ENCODE peak calls at places on chromosomes 6 and 20, in nine cellular contexts. P is right lobe of liver, B is A549, O is upper lobe of left lung, U is heart left ventricle, Y is gastrocnemius medialis, G is IMR-90, S is HepG2, V is HCT116. A is an unnamed sample.

GRCh38 chr6:95545691-95546090 is 31.6 kb upstream of the MANEA start:
- ATAC-seq in P (no peak), B (no peak), O (peak), U (peak), Y (no peak), G (no peak), S (no peak), V (no peak), A (peak)

GRCh38 chr20:6886065-6886729 is 118.7 kb downstream of the BMP2 start:
- ATAC-seq in P (no peak), B (no peak), O (no peak), U (no peak), Y (peak), G (no peak), S (no peak), V (no peak), A (no peak)

GRCh38 chr6:14524319-14524718 is 406.7 kb downstream of the CD83 start:
- ATAC-seq in P (no peak), B (no peak), O (peak), U (peak), Y (peak), G (peak), S (no peak), V (no peak), A (peak)

GRCh38 chr20:49909499-49910339 is 5.6 kb downstream of the SPATA2 start:
- ATAC-seq in P (peak), B (peak), O (no peak), U (peak), Y (peak), G (peak), S (peak), V (no peak), A (peak)

GRCh38 chr6:167826230-167827061 is at the start of gene AFDN:
- ATAC-seq in P (peak), B (peak), O (peak), U (peak), Y (peak), G (peak), S (peak), V (peak), A (peak)

GRCh38 chr6:157652601-157653363 is 170.3 kb upstream of the SNX9 start:
- ATAC-seq in P (no peak), B (no peak), O (no peak), U (no peak), Y (no peak), G (no peak), S (no peak), V (no peak), A (no peak)

GRCh38 chr6:155341130-155341828 is 27.0 kb upstream of the TFB1M start:
- ATAC-seq in P (no peak), B (no peak), O (no peak), U (no peak), Y (no peak), G (peak), S (no peak), V (no peak), A (no peak)

GRCh38 chr20:39268566-39268965 is 306.4 kb downstream of the DHX35 start:
- ATAC-seq in P (no peak), B (no peak), O (no peak), U (no peak), Y (no peak), G (no peak), S (no peak), V (no peak), A (no peak)

GRCh38 chr6:21371676-21372161 is 221.8 kb upstream of the SOX4 start:
- ATAC-seq in P (no peak), B (peak), O (peak), U (peak), Y (peak), G (peak), S (peak), V (peak), A (peak)

GRCh38 chr6:13522639-13523038 is 35.2 kb upstream of the GFOD1 start:
- ATAC-seq in P (peak), B (no peak), O (peak), U (peak), Y (no peak), G (no peak), S (no peak), V (no peak), A (peak)

GRCh38 chr6:53512631-53513030 is 32.3 kb downstream of the GCLC start:
- ATAC-seq in P (peak), B (no peak), O (no peak), U (no peak), Y (no peak), G (no peak), S (peak), V (no peak), A (no peak)

GRCh38 chr6:33289784-33290315 is 449 bp downstream of the PFDN6 start:
- ATAC-seq in P (no peak), B (peak), O (peak), U (no peak), Y (no peak), G (peak), S (peak), V (peak), A (no peak)

GRCh38 chr6:38091626-38092025 is 272.1 kb downstream of the ZFAND3 start:
- ATAC-seq in P (no peak), B (no peak), O (no peak), U (no peak), Y (peak), G (no peak), S (no peak), V (no peak), A (no peak)

GRCh38 chr6:138772596-138773176 is 883 bp upstream of the CCDC28A start:
- ATAC-seq in P (no peak), B (peak), O (no peak), U (no peak), Y (no peak), G (no peak), S (peak), V (peak), A (no peak)

GRCh38 chr6:131631625-131632284 is 3.7 kb upstream of the MED23 start:
- ATAC-seq in P (no peak), B (no peak), O (no peak), U (no peak), Y (no peak), G (no peak), S (no peak), V (no peak), A (no peak)

GRCh38 chr6:136592930-136593673 is 42.9 kb upstream of the MAP7 start:
- ATAC-seq in P (no peak), B (no peak), O (peak), U (no peak), Y (no peak), G (peak), S (no peak), V (no peak), A (no peak)

GRCh38 chr6:56851104-56851503 is 103.8 kb upstream of the BEND6 start:
- ATAC-seq in P (peak), B (no peak), O (peak), U (peak), Y (no peak), G (peak), S (peak), V (no peak), A (peak)

GRCh38 chr6:31474871-31475286 is 23.1 kb upstream of the MICB start:
- ATAC-seq in P (peak), B (peak), O (no peak), U (no peak), Y (no peak), G (no peak), S (peak), V (peak), A (no peak)

GRCh38 chr6:148824960-148825359 is 78.1 kb downstream of the UST start:
- ATAC-seq in P (no peak), B (no peak), O (no peak), U (no peak), Y (no peak), G (no peak), S (no peak), V (no peak), A (no peak)

GRCh38 chr20:38635721-38636285 is 34.2 kb downstream of the ARHGAP40 start:
- ATAC-seq in P (no peak), B (no peak), O (no peak), U (no peak), Y (no peak), G (no peak), S (no peak), V (no peak), A (no peak)

GRCh38 chr6:20335872-20336271 is 65.8 kb upstream of the E2F3 start:
- ATAC-seq in P (no peak), B (no peak), O (no peak), U (no peak), Y (no peak), G (no peak), S (no peak), V (no peak), A (no peak)

GRCh38 chr20:62688855-62689460 is 19.7 kb upstream of the NTSR1 start:
- ATAC-seq in P (no peak), B (peak), O (no peak), U (no peak), Y (no peak), G (peak), S (peak), V (peak), A (no peak)

GRCh38 chr6:92361990-92362770 is 1057.2 kb downstream of the EPHA7 start:
- ATAC-seq in P (no peak), B (no peak), O (no peak), U (no peak), Y (no peak), G (peak), S (no peak), V (no peak), A (no peak)

GRCh38 chr20:24609757-24610156 is 140.3 kb downstream of the SYNDIG1 start:
- ATAC-seq in P (no peak), B (no peak), O (no peak), U (no peak), Y (no peak), G (no peak), S (no peak), V (no peak), A (no peak)

GRCh38 chr6:51842487-51843469 is 244.6 kb downstream of the PKHD1 start:
- ATAC-seq in P (no peak), B (no peak), O (no peak), U (no peak), Y (no peak), G (no peak), S (peak), V (no peak), A (no peak)
- H3K4me3 ChIP-seq in P (no peak), B (no peak), O (no peak), U (no peak), Y (no peak), G (no peak), S (no peak), V (no peak), A (no peak)

DNA sequence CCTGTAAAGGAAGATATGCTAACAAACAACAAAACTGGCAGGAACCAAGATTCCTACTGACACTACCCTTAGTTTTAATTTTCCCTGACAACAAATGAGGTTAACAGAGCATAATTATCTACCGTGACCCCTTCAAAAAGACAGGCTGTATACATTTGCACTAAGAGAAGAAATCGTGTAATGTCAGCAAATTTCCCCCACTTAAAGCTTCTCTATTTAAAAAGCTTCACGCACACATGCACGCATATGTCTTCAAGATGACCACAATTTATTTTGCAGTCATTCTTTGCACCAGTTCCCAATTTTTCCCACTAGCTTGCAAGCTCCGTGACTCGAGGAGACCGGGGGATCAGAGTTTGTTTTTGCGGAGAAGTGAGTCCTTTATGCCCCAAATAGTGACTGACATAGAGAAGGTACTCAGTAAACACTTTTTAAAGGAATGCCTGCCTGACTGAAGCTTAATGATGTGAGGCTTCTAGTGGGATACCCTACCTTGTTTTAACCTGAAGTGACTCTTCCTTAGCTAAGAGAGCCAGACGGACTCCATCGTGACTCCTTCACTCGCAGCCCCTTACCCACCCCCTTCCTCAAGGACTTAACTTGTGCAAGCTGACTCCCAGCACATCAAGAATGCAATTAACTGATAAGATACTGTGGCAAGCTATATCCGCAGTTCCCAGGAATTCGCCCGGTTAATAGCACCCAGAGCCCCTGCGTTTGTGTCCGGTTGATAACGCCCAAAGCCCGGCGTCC is 9.3 kb upstream of the NQO2 start:
- ATAC-seq in P (no peak), B (no peak), O (no peak), U (no peak), Y (no peak), G (no peak), S (no peak), V (no peak), A (no peak)
- TF ChIP-seq POLR2A in P (no peak), B (no peak), O (no peak), U (no peak), Y (no peak), G (no peak), S (no peak), V (no peak), A (no peak)

GRCh38 chr6:165586706-165587105 is 76.3 kb downstream of the PDE10A start:
- ATAC-seq in P (no peak), B (no peak), O (no peak), U (no peak), Y (no peak), G (no peak), S (no peak), V (no peak), A (no peak)
- H3K4me3 ChIP-seq in P (no peak), B (no peak), O (no peak), U (no peak), Y (no peak), G (no peak), S (no peak), V (no peak), A (no peak)

GRCh38 chr6:5459346-5459745 is 198.0 kb downstream of the FARS2 start:
- ATAC-seq in P (no peak), B (no peak), O (no peak), U (no peak), Y (no peak), G (no peak), S (no peak), V (no peak), A (no peak)

GRCh38 chr6:5453531-5453930 is 192.2 kb downstream of the FARS2 start:
- ATAC-seq in P (no peak), B (no peak), O (no peak), U (no peak), Y (no peak), G (no peak), S (no peak), V (no peak), A (no peak)

GRCh38 chr6:5457036-5457435 is 195.7 kb downstream of the FARS2 start:
- ATAC-seq in P (peak), B (peak), O (no peak), U (peak), Y (peak), G (no peak), S (no peak), V (peak), A (peak)

GRCh38 chr6:5461365-5461764 is 200.1 kb downstream of the FARS2 start:
- ATAC-seq in P (no peak), B (no peak), O (no peak), U (no peak), Y (no peak), G (no peak), S (no peak), V (no peak), A (no peak)

DNA sequence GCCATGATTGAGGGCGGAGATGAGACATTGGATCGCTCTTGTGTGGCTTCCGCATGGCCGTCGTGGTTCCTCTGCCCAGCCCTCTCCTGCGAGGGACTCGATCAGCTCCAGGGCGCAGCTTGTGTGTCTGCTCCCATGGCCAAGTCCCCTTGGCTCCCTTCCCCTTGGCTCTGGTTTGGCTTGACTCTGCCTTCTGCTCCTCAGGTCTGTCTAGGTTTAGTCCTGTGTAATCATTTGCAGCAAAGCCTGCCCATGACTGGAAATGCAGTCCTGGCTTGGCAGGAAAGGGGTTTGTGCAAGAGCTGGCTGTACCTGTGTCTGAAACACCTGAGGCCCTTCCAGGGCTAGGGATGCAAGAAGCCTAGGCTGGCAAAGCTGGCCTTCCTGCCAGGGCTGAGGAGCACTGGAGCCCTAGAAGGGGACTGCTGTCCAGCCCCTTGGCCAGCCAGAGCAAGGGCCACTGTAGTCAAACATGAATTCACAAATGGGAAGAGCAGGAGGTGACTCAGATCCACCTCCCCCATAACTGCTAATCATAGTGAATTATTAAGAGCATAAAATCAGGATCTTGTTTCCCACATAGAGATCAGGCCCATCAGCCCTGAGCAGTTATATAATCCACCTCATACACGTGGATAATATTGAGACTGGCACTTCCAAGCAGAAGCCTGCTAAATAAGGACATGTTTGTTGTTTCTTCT is 196.8 kb downstream of the FARS2 start:
- ATAC-seq in P (peak), B (no peak), O (peak), U (peak), Y (peak), G (no peak), S (no peak), V (no peak), A (no peak)
- TF ChIP-seq POLR2A in P (peak), B (no peak), O (no peak), U (no peak), Y (no peak), G (no peak), S (no peak), V (no peak), A (no peak)

GRCh38 chr20:59576216-59576953 is 28.0 kb upstream of the PHACTR3 start:
- ATAC-seq in P (no peak), B (no peak), O (no peak), U (no peak), Y (no peak), G (no peak), S (no peak), V (no peak), A (no peak)
- H3K4me3 ChIP-seq in P (no peak), B (no peak), O (no peak), U (no peak), Y (no peak), G (no peak), S (no peak), V (no peak), A (no peak)

DNA sequence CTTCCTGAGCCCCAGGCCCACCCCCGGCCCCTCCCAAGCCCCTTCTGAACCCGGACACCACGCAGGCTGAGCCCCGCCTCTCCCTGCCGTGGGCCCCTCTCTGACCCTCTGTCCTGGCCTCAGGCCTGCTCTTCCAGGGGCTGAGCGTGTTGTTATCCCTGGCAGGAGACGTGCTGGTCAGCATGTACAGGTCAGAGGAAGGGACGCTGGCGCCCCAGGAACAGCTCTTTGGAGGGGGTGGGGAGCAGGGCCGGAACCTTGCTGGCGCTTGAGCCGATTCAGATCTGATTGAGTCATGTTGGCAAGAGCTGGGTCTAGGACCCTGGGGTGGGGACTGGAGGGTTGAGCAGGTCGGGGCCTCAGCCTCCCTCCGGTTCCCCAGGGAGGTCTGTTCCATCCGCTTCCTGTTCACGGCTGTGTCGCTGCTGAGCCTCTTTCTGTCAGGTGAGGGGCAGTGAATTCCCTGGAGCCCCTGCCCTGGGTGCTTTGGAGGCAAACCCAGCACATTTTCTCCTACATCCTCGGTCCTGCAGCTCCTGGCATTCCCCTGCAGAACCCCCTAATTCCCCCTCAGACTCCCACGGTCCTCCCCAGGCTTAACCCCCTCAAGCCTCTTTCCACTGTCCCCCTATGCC is 1.9 kb downstream of the SPAG4 start:
- ATAC-seq in P (peak), B (peak), O (peak), U (peak), Y (peak), G (no peak), S (peak), V (no peak), A (no peak)
- TF ChIP-seq POLR2A in P (no peak), B (no peak), O (no peak), U (no peak), Y (no peak), G (no peak), S (peak), V (no peak), A (no peak)

GRCh38 chr6:71198908-71199307 is 89.7 kb upstream of the OGFRL1 start:
- ATAC-seq in P (no peak), B (no peak), O (no peak), U (no peak), Y (no peak), G (no peak), S (no peak), V (no peak), A (no peak)

GRCh38 chr6:71194730-71195129 is 93.9 kb upstream of the OGFRL1 start:
- ATAC-seq in P (no peak), B (peak), O (no peak), U (no peak), Y (no peak), G (peak), S (no peak), V (no peak), A (no peak)

GRCh38 chr6:71197267-71197666 is 91.3 kb upstream of the OGFRL1 start:
- ATAC-seq in P (no peak), B (peak), O (no peak), U (no peak), Y (no peak), G (no peak), S (no peak), V (no peak), A (no peak)

GRCh38 chr6:71199796-71200195 is 88.8 kb upstream of the OGFRL1 start:
- ATAC-seq in P (no peak), B (no peak), O (no peak), U (no peak), Y (no peak), G (no peak), S (no peak), V (no peak), A (no peak)

GRCh38 chr6:71197770-71198169 is 90.8 kb upstream of the OGFRL1 start:
- ATAC-seq in P (no peak), B (peak), O (peak), U (no peak), Y (no peak), G (peak), S (no peak), V (no peak), A (no peak)
- H3K4me3 ChIP-seq in P (no peak), B (no peak), O (no peak), U (no peak), Y (no peak), G (no peak), S (no peak), V (no peak), A (no peak)